ENCODE peak calls at places on chromosomes 11 and 22, in eight cellular contexts. I, N, U, S, V, Q, Z and J are unnamed samples.

GRCh38 chr11:130796828-130797227 is 119.5 kb downstream of the SNX19 start:
- DNase-seq in I (no peak), N (no peak), U (no peak), S (no peak), V (no peak), Q (no peak), Z (no peak), J (no peak)

GRCh38 chr22:33013051-33013450 is 45.1 kb downstream of the SYN3 start:
- DNase-seq in I (no peak), N (peak), U (no peak), S (no peak), V (no peak), Q (no peak), Z (no peak), J (no peak)

GRCh38 chr22:45129703-45130524 is 33.8 kb upstream of the NUP50 start:
- DNase-seq in I (no peak), N (no peak), U (no peak), S (no peak), V (no peak), Q (no peak), Z (no peak), J (no peak)

GRCh38 chr22:41681616-41682015 is 7.1 kb downstream of the SNU13 start:
- DNase-seq in I (no peak), N (no peak), U (peak), S (no peak), V (no peak), Q (no peak), Z (no peak), J (peak)

GRCh38 chr11:19676508-19677379 is 35.9 kb upstream of the NAV2 start:
- DNase-seq in I (no peak), N (no peak), U (no peak), S (no peak), V (no peak), Q (no peak), Z (no peak), J (no peak)

GRCh38 chr11:110219011-110219785 is 77.2 kb downstream of the RDX start:
- DNase-seq in I (no peak), N (no peak), U (no peak), S (no peak), V (no peak), Q (peak), Z (no peak), J (no peak)

GRCh38 chr22:32005453-32005852 is 37.6 kb upstream of the SLC5A1 start:
- DNase-seq in I (no peak), N (no peak), U (no peak), S (no peak), V (no peak), Q (peak), Z (no peak), J (peak)

GRCh38 chr22:19657252-19658056 is 56.8 kb upstream of the SEPTIN5 start:
- DNase-seq in I (no peak), N (no peak), U (no peak), S (no peak), V (no peak), Q (no peak), Z (no peak), J (no peak)

GRCh38 chr11:130212431-130212961 is 52.9 kb downstream of the ST14 start:
- DNase-seq in I (no peak), N (no peak), U (peak), S (peak), V (no peak), Q (no peak), Z (no peak), J (no peak)

GRCh38 chr22:50015451-50016307 is 3.1 kb upstream of the IL17REL start:
- DNase-seq in I (no peak), N (no peak), U (peak), S (no peak), V (no peak), Q (no peak), Z (no peak), J (no peak)

GRCh38 chr11:47010192-47010591 is 73.6 kb downstream of the CSTPP1 start:
- DNase-seq in I (no peak), N (no peak), U (no peak), S (no peak), V (no peak), Q (peak), Z (no peak), J (peak)

GRCh38 chr11:33257160-33257896 is at the start of gene HIPK3:
- DNase-seq in I (peak), N (peak), U (peak), S (peak), V (no peak), Q (peak), Z (peak), J (peak)

GRCh38 chr11:35276396-35276795 is 137.4 kb downstream of the CD44 start:
- DNase-seq in I (peak), N (no peak), U (no peak), S (peak), V (no peak), Q (no peak), Z (no peak), J (no peak)

GRCh38 chr11:118895093-118896039 is 11.7 kb downstream of the CXCR5 start:
- DNase-seq in I (peak), N (no peak), U (no peak), S (no peak), V (no peak), Q (no peak), Z (peak), J (no peak)

GRCh38 chr11:47980907-47981621 is 705 bp downstream of the PTPRJ start:
- DNase-seq in I (no peak), N (no peak), U (peak), S (no peak), V (no peak), Q (no peak), Z (peak), J (peak)

GRCh38 chr11:40381481-40381880 is 1078.0 kb downstream of the LRRC4C start:
- DNase-seq in I (no peak), N (no peak), U (no peak), S (no peak), V (no peak), Q (no peak), Z (no peak), J (no peak)

GRCh38 chr22:21455334-21456089 is 11.7 kb upstream of the TMEM191C start:
- DNase-seq in I (no peak), N (no peak), U (peak), S (peak), V (no peak), Q (no peak), Z (no peak), J (no peak)

GRCh38 chr22:41094036-41094435 is 1.6 kb downstream of the EP300 start:
- DNase-seq in I (no peak), N (peak), U (no peak), S (no peak), V (no peak), Q (peak), Z (no peak), J (peak)

GRCh38 chr11:7666292-7666866 is 6.9 kb downstream of the CYB5R2 start:
- DNase-seq in I (no peak), N (no peak), U (no peak), S (no peak), V (no peak), Q (no peak), Z (no peak), J (no peak)

GRCh38 chr11:70798296-70798695 is 400.0 kb downstream of the CTTN start:
- DNase-seq in I (no peak), N (no peak), U (no peak), S (no peak), V (no peak), Q (no peak), Z (no peak), J (no peak)

GRCh38 chr11:104873252-104873651 is 25.0 kb downstream of the CASP12 start:
- DNase-seq in I (no peak), N (no peak), U (no peak), S (no peak), V (no peak), Q (no peak), Z (no peak), J (no peak)

GRCh38 chr11:35259529-35259928 is 120.6 kb downstream of the CD44 start:
- DNase-seq in I (no peak), N (no peak), U (no peak), S (no peak), V (no peak), Q (no peak), Z (no peak), J (no peak)

GRCh38 chr11:88455974-88456373 is 118.4 kb upstream of the CTSC start:
- DNase-seq in I (no peak), N (no peak), U (no peak), S (no peak), V (no peak), Q (no peak), Z (no peak), J (no peak)

GRCh38 chr11:93481279-93481678 is 61.9 kb downstream of the SMCO4 start:
- DNase-seq in I (no peak), N (no peak), U (no peak), S (no peak), V (no peak), Q (no peak), Z (no peak), J (no peak)

GRCh38 chr22:21038405-21038804 is 6.0 kb upstream of the SLC7A4 start:
- DNase-seq in I (no peak), N (no peak), U (no peak), S (no peak), V (no peak), Q (peak), Z (no peak), J (peak)

GRCh38 chr22:28702891-28703290 is 23.3 kb upstream of the TTC28 start:
- DNase-seq in I (no peak), N (no peak), U (no peak), S (no peak), V (no peak), Q (no peak), Z (no peak), J (no peak)

GRCh38 chr11:111911563-111912401 is at the start of gene CRYAB:
- DNase-seq in I (no peak), N (peak), U (peak), S (peak), V (no peak), Q (peak), Z (no peak), J (peak)

GRCh38 chr11:86158716-86159669 is 85.6 kb upstream of the EED start:
- DNase-seq in I (no peak), N (no peak), U (no peak), S (no peak), V (no peak), Q (no peak), Z (no peak), J (no peak)

GRCh38 chr11:132914600-132914999 is 617.7 kb downstream of the OPCML start:
- DNase-seq in I (no peak), N (no peak), U (no peak), S (no peak), V (no peak), Q (no peak), Z (no peak), J (no peak)

GRCh38 chr11:71537537-71537936 is 288 bp upstream of the KRTAP5-8 start:
- DNase-seq in I (no peak), N (no peak), U (peak), S (no peak), V (no peak), Q (no peak), Z (no peak), J (no peak)

GRCh38 chr11:45798793-45799441 is 6.0 kb upstream of the SLC35C1 start:
- DNase-seq in I (no peak), N (peak), U (no peak), S (no peak), V (no peak), Q (no peak), Z (no peak), J (peak)

GRCh38 chr11:47786373-47786772 is 19.2 kb upstream of the FNBP4 start:
- DNase-seq in I (no peak), N (no peak), U (no peak), S (no peak), V (no peak), Q (peak), Z (no peak), J (peak)

GRCh38 chr22:45604239-45604711 is 67.4 kb upstream of the ATXN10 start:
- DNase-seq in I (no peak), N (no peak), U (no peak), S (peak), V (no peak), Q (peak), Z (no peak), J (peak)

GRCh38 chr11:3164138-3164539 is 971 bp downstream of the OSBPL5 start:
- DNase-seq in I (no peak), N (no peak), U (peak), S (no peak), V (no peak), Q (no peak), Z (no peak), J (peak)

GRCh38 chr11:27350503-27350902 is 12.5 kb downstream of the CCDC34 start:
- DNase-seq in I (no peak), N (no peak), U (no peak), S (no peak), V (no peak), Q (peak), Z (no peak), J (no peak)

GRCh38 chr11:34810107-34810562 is 106.0 kb downstream of the APIP start:
- DNase-seq in I (no peak), N (no peak), U (no peak), S (no peak), V (no peak), Q (no peak), Z (no peak), J (no peak)

GRCh38 chr22:43970037-43970747 is 14.9 kb downstream of the SAMM50 start:
- DNase-seq in I (no peak), N (no peak), U (no peak), S (no peak), V (no peak), Q (no peak), Z (no peak), J (no peak)

GRCh38 chr11:115489466-115489865 is 14.7 kb downstream of the CADM1 start:
- DNase-seq in I (no peak), N (peak), U (no peak), S (no peak), V (no peak), Q (no peak), Z (no peak), J (no peak)

GRCh38 chr11:34680918-34681554 is 60.1 kb downstream of the EHF start:
- DNase-seq in I (no peak), N (peak), U (no peak), S (no peak), V (peak), Q (peak), Z (no peak), J (peak)

GRCh38 chr11:9096427-9096826 is 5.0 kb upstream of the SCUBE2 start:
- DNase-seq in I (no peak), N (no peak), U (no peak), S (no peak), V (no peak), Q (no peak), Z (no peak), J (no peak)
- H3K4me3 ChIP-seq in I (no peak), N (no peak), U (no peak), S (no peak), V (no peak), Q (no peak), Z (no peak), J (no peak)

GRCh38 chr11:72812604-72812967 is 1.6 kb upstream of the ATG16L2 start:
- DNase-seq in I (no peak), N (no peak), U (peak), S (no peak), V (no peak), Q (no peak), Z (peak), J (no peak)
- H3K4me3 ChIP-seq in I (no peak), N (peak), U (no peak), S (no peak), V (no peak), Q (peak), Z (peak), J (peak)

GRCh38 chr22:39661501-39661841 is 90.9 kb downstream of the CACNA1I start:
- DNase-seq in I (no peak), N (no peak), U (no peak), S (no peak), V (no peak), Q (no peak), Z (no peak), J (no peak)
- H3K4me3 ChIP-seq in I (peak), N (no peak), U (no peak), S (no peak), V (peak), Q (no peak), Z (no peak), J (no peak)

GRCh38 chr11:17571431-17572358 is 24.6 kb downstream of the OTOG start:
- DNase-seq in I (no peak), N (no peak), U (no peak), S (no peak), V (no peak), Q (no peak), Z (no peak), J (no peak)
- H3K4me3 ChIP-seq in I (no peak), N (no peak), U (no peak), S (no peak), V (no peak), Q (no peak), Z (no peak), J (no peak)